ENCODE peak calls at places on chromosomes 2 and 18, in six cellular contexts. One of them, this sample, is unnamed. For H3K36me3, the result is how much of the 10 kb centered on the place peaks cover.

GRCh38 chr18:48388478-48388877 is 20.7 kb downstream of the ZBTB7C start:
- DNase-seq in H1: no peak
- DNase-seq in prostate gland: no peak
- DNase-seq in HCT116: no peak
- DNase-seq in stomach: no peak
- DNase-seq in IMR-90: no peak
- DNase-seq in this sample: no peak

GRCh38 chr18:47716632-47717185 is 213.8 kb downstream of the SMAD2 start:
- DNase-seq in HCT116: no peak
- DNase-seq in stomach: no peak
- DNase-seq in IMR-90: no peak
- DNase-seq in H1: no peak
- DNase-seq in prostate gland: no peak
- DNase-seq in this sample: no peak

GRCh38 chr2:236663671-236664101 is 94.1 kb downstream of the ACKR3 start:
- DNase-seq in HCT116: no peak
- DNase-seq in IMR-90: peak
- DNase-seq in stomach: no peak
- DNase-seq in prostate gland: no peak
- DNase-seq in H1: no peak
- DNase-seq in this sample: no peak

GRCh38 chr2:200575957-200576356 is 9.9 kb upstream of the AOX1 start:
- DNase-seq in IMR-90: peak
- DNase-seq in stomach: no peak
- DNase-seq in prostate gland: no peak
- DNase-seq in HCT116: no peak
- DNase-seq in H1: no peak
- DNase-seq in this sample: no peak

GRCh38 chr2:3959372-3959771 is 256.0 kb downstream of the DCDC2C start:
- DNase-seq in stomach: no peak
- DNase-seq in IMR-90: peak
- DNase-seq in prostate gland: no peak
- DNase-seq in HCT116: peak
- DNase-seq in H1: no peak
- DNase-seq in this sample: no peak

GRCh38 chr18:35123811-35124210 is 82.6 kb downstream of the MAPRE2 start:
- DNase-seq in prostate gland: no peak
- DNase-seq in H1: no peak
- DNase-seq in IMR-90: no peak
- DNase-seq in stomach: no peak
- DNase-seq in HCT116: no peak
- DNase-seq in this sample: no peak

GRCh38 chr2:8389373-8390108 is 292.3 kb upstream of the ID2 start:
- DNase-seq in HCT116: no peak
- DNase-seq in IMR-90: peak
- DNase-seq in prostate gland: no peak
- DNase-seq in stomach: no peak
- DNase-seq in H1: no peak
- DNase-seq in this sample: no peak

GRCh38 chr2:42086500-42086953 is 38.7 kb downstream of the PKDCC start:
- DNase-seq in HCT116: peak
- DNase-seq in IMR-90: peak
- DNase-seq in stomach: peak
- DNase-seq in H1: peak
- DNase-seq in prostate gland: peak
- DNase-seq in this sample: no peak

GRCh38 chr18:51196811-51197660 is 445 bp downstream of the MEX3C start:
- DNase-seq in stomach: peak
- DNase-seq in H1: peak
- DNase-seq in HCT116: no peak
- DNase-seq in prostate gland: peak
- DNase-seq in IMR-90: peak
- DNase-seq in this sample: no peak

GRCh38 chr18:51195602-51196115 is 1.8 kb downstream of the MEX3C start:
- DNase-seq in prostate gland: peak
- DNase-seq in IMR-90: peak
- DNase-seq in HCT116: peak
- DNase-seq in stomach: no peak
- DNase-seq in H1: peak
- DNase-seq in this sample: no peak

GRCh38 chr18:51195086-51195601 is 2.3 kb downstream of the MEX3C start:
- DNase-seq in prostate gland: no peak
- DNase-seq in H1: no peak
- DNase-seq in IMR-90: peak
- DNase-seq in HCT116: no peak
- DNase-seq in stomach: no peak
- DNase-seq in this sample: no peak

GRCh38 chr18:51196116-51196810 is 1.2 kb downstream of the MEX3C start:
- DNase-seq in stomach: peak
- DNase-seq in H1: no peak
- DNase-seq in prostate gland: peak
- DNase-seq in HCT116: no peak
- DNase-seq in IMR-90: peak
- DNase-seq in this sample: peak

DNA sequence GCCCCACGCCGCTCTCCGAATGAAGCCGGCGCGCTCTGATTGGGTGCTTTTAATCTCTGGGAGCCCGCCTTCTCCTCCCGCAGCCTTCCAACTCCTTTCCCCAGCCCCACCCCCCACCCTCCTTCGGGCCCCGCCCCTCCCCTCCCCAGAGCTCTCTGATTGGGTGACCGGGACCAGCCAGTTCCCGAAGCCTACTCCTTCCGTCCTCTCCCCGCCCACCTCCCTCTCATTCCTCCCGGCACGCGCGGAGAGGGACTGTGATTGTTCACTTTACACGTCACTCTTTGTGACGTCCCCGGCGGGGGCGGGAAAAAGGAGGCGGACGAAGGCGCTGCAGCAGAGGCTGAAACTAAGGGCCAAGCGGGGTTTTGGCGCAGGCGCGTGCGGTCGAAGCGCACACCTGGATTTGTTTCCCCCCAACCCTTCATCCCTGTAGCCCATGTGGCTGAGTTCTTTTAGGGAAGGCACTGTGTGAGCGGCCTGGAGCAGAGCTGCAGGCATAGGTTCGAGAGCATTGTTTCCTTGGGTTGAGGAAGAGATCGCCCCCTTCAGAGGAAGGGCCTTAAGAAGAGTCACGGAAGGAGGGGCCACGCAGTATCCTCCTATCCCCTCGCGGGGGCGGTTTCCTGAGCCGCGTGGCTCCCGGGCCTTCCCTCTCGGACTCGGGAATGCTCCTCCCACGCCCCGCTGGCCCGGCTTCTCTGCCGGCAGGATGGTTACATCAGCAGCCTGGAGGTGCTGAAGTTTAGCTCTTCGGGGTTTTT is at the start of gene MEX3C:
- DNase-seq in stomach: peak
- DNase-seq in H1: peak
- DNase-seq in prostate gland: peak
- DNase-seq in HCT116: peak
- DNase-seq in IMR-90: peak
- DNase-seq in this sample: peak
- TF ChIP-seq POLR2A in stomach: no peak
- TF ChIP-seq POLR2A in H1: peak
- TF ChIP-seq POLR2A in prostate gland: peak
- TF ChIP-seq POLR2A in HCT116: peak
- TF ChIP-seq POLR2A in IMR-90: no peak
- TF ChIP-seq POLR2A in this sample: peak

GRCh38 chr2:102159295-102159694 is 16.7 kb downstream of the IL1R1 start:
- DNase-seq in prostate gland: no peak
- DNase-seq in IMR-90: no peak
- DNase-seq in H1: no peak
- DNase-seq in HCT116: no peak
- DNase-seq in stomach: no peak
- DNase-seq in this sample: no peak

GRCh38 chr2:102155703-102156515 is 13.4 kb downstream of the IL1R1 start:
- DNase-seq in prostate gland: peak
- DNase-seq in HCT116: no peak
- DNase-seq in H1: no peak
- DNase-seq in IMR-90: peak
- DNase-seq in stomach: peak
- DNase-seq in this sample: peak

GRCh38 chr2:102155131-102155702 is 12.7 kb downstream of the IL1R1 start:
- DNase-seq in prostate gland: no peak
- DNase-seq in IMR-90: no peak
- DNase-seq in stomach: no peak
- DNase-seq in H1: no peak
- DNase-seq in HCT116: no peak
- DNase-seq in this sample: no peak

GRCh38 chr2:102154364-102154763 is 11.8 kb downstream of the IL1R1 start:
- DNase-seq in prostate gland: no peak
- DNase-seq in HCT116: no peak
- DNase-seq in IMR-90: no peak
- DNase-seq in stomach: no peak
- DNase-seq in H1: no peak
- DNase-seq in this sample: no peak

GRCh38 chr2:102158336-102158735 is 15.8 kb downstream of the IL1R1 start:
- DNase-seq in H1: no peak
- DNase-seq in stomach: no peak
- DNase-seq in IMR-90: no peak
- DNase-seq in HCT116: no peak
- DNase-seq in prostate gland: no peak
- DNase-seq in this sample: no peak
- H3K36me3 ChIP-seq in H1: under half
- H3K36me3 ChIP-seq in stomach: under half
- H3K36me3 ChIP-seq in IMR-90: under half
- H3K36me3 ChIP-seq in HCT116: under half
- H3K36me3 ChIP-seq in prostate gland: under half
- H3K36me3 ChIP-seq in this sample: under half

GRCh38 chr2:215498411-215498810 is 62.5 kb upstream of the FN1 start:
- DNase-seq in prostate gland: peak
- DNase-seq in H1: no peak
- DNase-seq in HCT116: no peak
- DNase-seq in stomach: peak
- DNase-seq in IMR-90: no peak
- DNase-seq in this sample: no peak
- H3K27ac ChIP-seq in prostate gland: no peak
- H3K27ac ChIP-seq in H1: no peak
- H3K27ac ChIP-seq in HCT116: no peak
- H3K27ac ChIP-seq in stomach: no peak
- H3K27ac ChIP-seq in IMR-90: no peak
- H3K27ac ChIP-seq in this sample: no peak

DNA sequence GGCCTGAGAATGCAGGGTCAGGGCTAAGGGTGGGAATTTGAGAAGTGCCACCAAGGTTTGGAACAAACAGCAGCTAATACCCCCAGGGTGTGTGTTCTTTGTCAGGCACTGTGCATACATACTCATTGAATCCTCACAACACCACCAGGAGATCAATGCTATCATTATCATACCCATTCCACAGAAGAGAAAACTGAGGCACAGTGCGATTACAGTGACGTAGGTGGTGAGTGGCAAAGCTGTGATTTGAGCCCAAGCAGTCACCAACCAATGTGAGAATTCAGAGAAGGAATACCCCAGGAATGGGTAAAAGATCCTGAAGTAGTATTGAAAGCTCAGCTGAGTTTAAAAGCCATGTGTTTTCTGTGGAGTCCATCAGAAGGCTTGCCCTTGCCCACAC is 281.6 kb upstream of the MGAT5 start:
- DNase-seq in prostate gland: no peak
- DNase-seq in HCT116: no peak
- DNase-seq in H1: no peak
- DNase-seq in IMR-90: no peak
- DNase-seq in stomach: no peak
- DNase-seq in this sample: no peak
- TF ChIP-seq POLR2A in prostate gland: no peak
- TF ChIP-seq POLR2A in HCT116: no peak
- TF ChIP-seq POLR2A in H1: no peak
- TF ChIP-seq POLR2A in IMR-90: no peak
- TF ChIP-seq POLR2A in stomach: no peak
- TF ChIP-seq POLR2A in this sample: no peak

This sample was measured in tibial nerve.